ENCODE peak calls at places on chromosomes 3 and 15, in eight cellular contexts. M is foreskin fibroblast; W is Daoy; D is hepatocyte; Y is stimulated activated CD4-positive, alpha-beta T cell treated with anti-CD3 and anti-CD28 coated beads, Interleukin-2, amount 100 ng/mL, for 24 hours; E is psoas muscle; X is HT1080; H is left lung. B is an unnamed sample.

GRCh38 chr3:30188713-30189112 is 417.7 kb upstream of the TGFBR2 start:
- DNase-seq in M (peak; percentile 49), W (peak; percentile 16), D (peak; percentile 6), Y (no peak), E (peak; percentile 28), X (peak; percentile 39), H (no peak), B (no peak)

GRCh38 chr15:47720555-47720954 is 3.2 kb downstream of the SEMA6D start:
- DNase-seq in M (peak; percentile 33), W (no peak), D (no peak), Y (no peak), E (no peak), X (no peak), H (no peak), B (no peak)

GRCh38 chr3:49791571-49791970 is 5.2 kb upstream of the IP6K1 start:
- DNase-seq in M (no peak), W (no peak), D (no peak), Y (no peak), E (no peak), X (no peak), H (no peak), B (no peak)

GRCh38 chr3:71208273-71209095 is 375.0 kb downstream of the FOXP1 start:
- DNase-seq in M (no peak), W (no peak), D (peak; percentile 59), Y (no peak), E (no peak), X (no peak), H (no peak), B (no peak)

GRCh38 chr3:162569314-162569713 is 1072.7 kb downstream of the OTOL1 start:
- DNase-seq in M (no peak), W (no peak), D (peak; percentile 32), Y (no peak), E (no peak), X (no peak), H (no peak), B (no peak)

GRCh38 chr3:9349321-9350117 is 13.3 kb upstream of the THUMPD3 start:
- DNase-seq in M (peak; percentile 97), W (peak; percentile 75), D (peak; percentile 17), Y (no peak), E (no peak), X (peak; percentile 79), H (no peak), B (no peak)

GRCh38 chr15:99537344-99537743 is 28.4 kb upstream of the MEF2A start:
- DNase-seq in M (peak; percentile 43), W (no peak), D (no peak), Y (no peak), E (no peak), X (no peak), H (no peak), B (no peak)

GRCh38 chr3:149506540-149506939 is 32.0 kb downstream of the TM4SF4 start:
- DNase-seq in M (peak; percentile 82), W (peak; percentile 66), D (no peak), Y (no peak), E (no peak), X (peak; percentile 76), H (no peak), B (no peak)

GRCh38 chr15:87944687-87945086 is 311.9 kb downstream of the NTRK3 start:
- DNase-seq in M (no peak), W (no peak), D (no peak), Y (no peak), E (no peak), X (no peak), H (no peak), B (no peak)

GRCh38 chr15:74866090-74866489 is 7.1 kb downstream of the SCAMP2 start:
- DNase-seq in M (peak; percentile 84), W (peak; percentile 42), D (peak; percentile 56), Y (no peak), E (no peak), X (peak; percentile 73), H (no peak), B (no peak)

GRCh38 chr3:32200991-32201758 is 37.3 kb upstream of the CMTM8 start:
- DNase-seq in M (no peak), W (no peak), D (no peak), Y (no peak), E (peak; percentile 56), X (no peak), H (no peak), B (no peak)

GRCh38 chr3:48695113-48695753 is 9.5 kb upstream of the NCKIPSD start:
- DNase-seq in M (peak; percentile 79), W (peak; percentile 83), D (no peak), Y (no peak), E (peak; percentile 82), X (no peak), H (no peak), B (no peak)

GRCh38 chr3:159634414-159634813 is 354.2 kb upstream of the IL12A start:
- DNase-seq in M (no peak), W (peak; percentile 93), D (no peak), Y (no peak), E (no peak), X (peak; percentile 87), H (no peak), B (no peak)

B was measured in activated CD8-positive, alpha-beta memory T cell treated with anti-CD3 and anti-CD28 coated beads, Interleukin-2, amount 50 U/mL, for 4 hours.